ENCODE peak calls at places on chromosome 13, in eight cellular contexts. S is GM12878, L is fibroblast of lung, B is PC-9, Y is GM23338, H is PC-3, C is mammary epithelial cell, U is K562. D is an unnamed sample.
A peak's percentile ranks its signal among the peaks of the same experiment; 100 is the strongest.

GRCh38 chr13:22801402-22802003 is 379.3 kb upstream of the SGCG start:
- DNase-seq in B (no peak), U (peak; percentile 30), H (no peak), S (no peak), Y (peak; percentile 56), C (no peak), L (peak; percentile 53), D (no peak)

GRCh38 chr13:27534976-27535370 is 84.6 kb upstream of the MTIF3 start:
- DNase-seq in H (no peak), U (no peak), B (no peak), L (no peak), S (no peak), Y (no peak), C (no peak), D (no peak)

GRCh38 chr13:71864981-71865857 is 1.8 kb downstream of the DACH1 start:
- DNase-seq in L (peak; percentile 51), U (no peak), C (peak; percentile 1), Y (peak; percentile 62), B (no peak), H (no peak), S (no peak), D (no peak)

GRCh38 chr13:47499358-47500150 is 501.5 kb downstream of the SUCLA2 start:
- DNase-seq in U (no peak), C (peak; percentile 81), L (peak; percentile 96), S (no peak), Y (no peak), B (peak; percentile 36), H (peak; percentile 83), D (no peak)

GRCh38 chr13:105446197-105446596 is 1089.3 kb downstream of the EFNB2 start:
- DNase-seq in S (no peak), L (peak; percentile 52), B (no peak), C (no peak), Y (no peak), U (no peak), H (no peak), D (no peak)

GRCh38 chr13:34578917-34579316 is 363.2 kb upstream of the NBEA start:
- DNase-seq in L (no peak), Y (no peak), S (no peak), U (no peak), H (no peak), B (no peak), C (no peak), D (no peak)

GRCh38 chr13:76637651-76638111 is 248.5 kb downstream of the KCTD12 start:
- DNase-seq in C (no peak), H (no peak), L (peak; percentile 86), U (no peak), B (no peak), S (no peak), Y (no peak), D (no peak)

GRCh38 chr13:111480976-111481375 is 160.5 kb downstream of the TEX29 start:
- DNase-seq in S (no peak), Y (no peak), L (no peak), U (no peak), H (no peak), C (no peak), B (no peak), D (no peak)

GRCh38 chr13:109204657-109205056 is 575.2 kb downstream of the MYO16 start:
- DNase-seq in S (no peak), U (no peak), L (no peak), B (no peak), H (no peak), C (no peak), Y (no peak), D (no peak)

GRCh38 chr13:114067381-114067885 is 65.0 kb downstream of the RASA3 start:
- DNase-seq in L (peak; percentile 55), B (no peak), U (no peak), H (peak; percentile 43), S (peak; percentile 87), Y (no peak), C (peak; percentile 40), D (no peak)

GRCh38 chr13:106145070-106145469 is 390.4 kb downstream of the EFNB2 start:
- DNase-seq in H (no peak), Y (no peak), L (no peak), B (no peak), C (no peak), S (no peak), U (no peak), D (no peak)

GRCh38 chr13:26062853-26063444 is 11.1 kb upstream of the SHISA2 start:
- DNase-seq in Y (peak; percentile 74), L (peak; percentile 78), U (peak; percentile 24), C (peak; percentile 53), H (peak; percentile 76), S (no peak), B (no peak), D (no peak)

GRCh38 chr13:32448224-32448623 is 20.3 kb upstream of the N4BP2L1 start:
- DNase-seq in H (no peak), B (no peak), S (no peak), L (no peak), Y (no peak), U (no peak), C (no peak), D (no peak)

GRCh38 chr13:100564444-100565223 is 24.0 kb downstream of the GGACT start:
- DNase-seq in U (no peak), B (no peak), H (no peak), L (no peak), Y (no peak), C (no peak), S (no peak), D (no peak)

GRCh38 chr13:40963927-40964326 is 55.2 kb downstream of the ELF1 start:
- DNase-seq in S (no peak), L (peak; percentile 43), H (peak; percentile 74), U (no peak), Y (no peak), B (peak; percentile 69), C (peak; percentile 88), D (peak; percentile 54)

GRCh38 chr13:94327318-94327717 is 152.2 kb downstream of the DCT start:
- DNase-seq in B (no peak), U (no peak), Y (peak; percentile 30), H (no peak), C (no peak), S (peak; percentile 73), L (no peak), D (no peak)

DNA sequence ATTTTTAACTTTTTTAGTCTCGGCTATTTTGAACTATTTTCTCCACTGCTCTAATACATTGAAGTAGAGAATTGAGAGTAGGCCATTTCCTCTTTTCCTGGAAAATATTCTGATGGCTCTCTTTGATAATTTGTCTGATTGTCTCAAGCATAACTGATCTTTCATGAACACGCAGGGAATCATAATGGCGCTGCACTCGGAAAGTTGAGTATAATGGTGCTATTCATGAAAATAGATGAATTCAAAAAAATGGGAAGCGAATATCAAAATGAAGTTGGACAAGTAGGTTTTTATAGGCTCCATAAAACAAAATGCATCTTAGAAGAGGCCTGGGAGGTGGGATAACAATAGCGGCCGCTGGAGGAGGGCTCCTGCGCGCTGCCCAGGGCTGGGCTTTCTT is 29.0 kb downstream of the COL4A2 start:
- DNase-seq in U (no peak), C (no peak), S (no peak), H (no peak), Y (no peak), B (no peak), L (no peak), D (no peak)
- H3K4me1 ChIP-seq in U (no peaks in the 10 kb centered on the region), C (peaks cover 39% of the 10 kb centered on the region), S (peaks cover 2% of the 10 kb centered on the region), H (no peaks in the 10 kb centered on the region), Y (peaks cover 18% of the 10 kb centered on the region), B (no peaks in the 10 kb centered on the region), L (peaks cover 39% of the 10 kb centered on the region), D (peaks cover 20% of the 10 kb centered on the region)

GRCh38 chr13:29991343-29991742 is 140.9 kb upstream of the UBL3 start:
- DNase-seq in L (peak; percentile 64), B (peak; percentile 77), H (peak; percentile 82), U (no peak), C (peak; percentile 90), Y (no peak), S (no peak), D (peak; percentile 61)
- H2AFZ ChIP-seq in L (no peak overlapping the region), B (no peak overlapping the region), H (no peak overlapping the region), U (no peak overlapping the region), C (no peak overlapping the region), Y (no peak overlapping the region), S (no peak overlapping the region), D (no peak overlapping the region)

GRCh38 chr13:52070929-52071523 is 46.5 kb downstream of the UTP14C start:
- DNase-seq in S (no peak), Y (no peak), U (peak; percentile 76), B (no peak), C (peak; percentile 46), L (peak; percentile 28), H (no peak), D (no peak)
- TF ChIP-seq CTCF in S (no peak), Y (peak; percentile 17), U (no peak), B (peak; percentile 46), C (peak; percentile 29), L (peak; percentile 9), H (peak; percentile 12), D (peak; percentile 43)

DNA sequence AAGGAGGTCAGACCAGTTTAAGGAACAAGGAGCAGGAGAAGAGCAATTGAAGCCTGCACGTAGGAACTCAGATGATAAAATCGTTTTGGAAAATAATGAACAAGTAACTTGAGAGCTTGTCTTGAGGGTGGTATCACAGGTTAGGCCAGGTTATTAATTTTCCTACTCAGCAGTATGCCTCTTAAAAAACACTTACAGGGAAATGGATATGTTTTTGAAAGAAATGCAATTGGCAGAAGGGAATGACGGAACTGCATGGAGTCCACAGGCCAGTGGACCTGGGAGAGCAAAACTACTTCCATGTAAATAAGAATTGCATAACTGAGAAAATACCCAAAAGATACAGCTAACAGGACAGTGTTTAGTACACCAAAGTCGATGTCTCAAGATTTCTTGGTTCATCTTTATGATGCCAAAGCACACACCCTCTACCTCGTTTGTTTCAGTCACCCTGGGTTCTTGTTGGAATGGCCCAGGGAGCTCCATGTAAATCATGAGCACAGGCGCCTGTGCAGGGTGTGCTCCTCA is 35.2 kb downstream of the MBNL2 start:
- DNase-seq in Y (no peak), L (no peak), B (peak; percentile 88), U (no peak), S (no peak), C (no peak), H (peak; percentile 31), D (no peak)
- H3K4me1 ChIP-seq in Y (peaks cover 32% of the 10 kb centered on the region), L (peaks cover 52% of the 10 kb centered on the region), B (peaks cover 90% of the 10 kb centered on the region), U (peaks cover 30% of the 10 kb centered on the region), S (peaks cover 24% of the 10 kb centered on the region), C (peaks cover 66% of the 10 kb centered on the region), H (peaks cover 72% of the 10 kb centered on the region), D (peaks cover 60% of the 10 kb centered on the region)

DNA sequence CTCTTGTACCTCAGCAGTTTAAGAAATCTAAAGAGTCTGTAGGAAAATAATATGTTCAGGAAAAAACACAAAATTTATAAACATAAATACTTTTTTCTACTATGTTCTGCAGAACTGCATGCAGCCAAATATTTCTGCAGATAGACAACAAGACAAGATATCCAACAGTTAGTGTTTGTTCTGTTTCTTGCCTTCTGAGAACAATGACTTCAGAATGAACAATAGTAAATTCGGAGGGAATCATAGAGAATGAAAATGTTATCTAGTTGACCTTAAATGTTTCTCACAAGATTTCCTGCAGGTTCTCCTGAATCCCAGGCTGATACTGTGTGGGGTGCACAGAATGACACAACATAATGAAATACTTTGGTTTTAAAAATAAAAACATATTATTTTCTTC is 180.4 kb downstream of the PCDH9 start:
- DNase-seq in Y (no peak), H (no peak), U (no peak), B (no peak), C (no peak), S (no peak), L (no peak), D (no peak)
- H2AFZ ChIP-seq in Y (no peak overlapping the region), H (no peak overlapping the region), U (no peak overlapping the region), B (no peak overlapping the region), C (no peak overlapping the region), S (no peak overlapping the region), L (no peak overlapping the region), D (no peak overlapping the region)

GRCh38 chr13:91045351-91046034 is 302.0 kb upstream of the MIR17HG start:
- DNase-seq in S (no peak), U (peak; percentile 27), L (peak; percentile 29), Y (peak; percentile 25), B (no peak), H (peak; percentile 33), C (no peak), D (no peak)
- TF ChIP-seq CTCF in S (peak; percentile 37), U (no peak), L (peak; percentile 49), Y (peak; percentile 59), B (peak; percentile 49), H (peak; percentile 59), C (peak; percentile 24), D (peak; percentile 20)

D was measured in keratinocyte.